ENCODE peak calls at places on chromosomes 3 and 15, in five cellular contexts. M is right lobe of liver, D is kidney, R is cardiac muscle cell, Q is endothelial cell of umbilical vein. N is an unnamed sample.

GRCh38 chr3:42865256-42865655 is 10.4 kb downstream of the CYP8B1 start:
- DNase-seq in M (no peak), D (no peak), R (no peak), Q (no peak), N (no peak)

GRCh38 chr15:77825143-77825542 is 192.4 kb upstream of the LINGO1 start:
- DNase-seq in M (no peak), D (peak), R (no peak), Q (no peak), N (no peak)

GRCh38 chr15:90829942-90830440 is 38.4 kb upstream of the FURIN start:
- DNase-seq in M (no peak), D (no peak), R (no peak), Q (peak), N (no peak)

GRCh38 chr3:187352581-187353575 is 15.3 kb upstream of the RTP4 start:
- DNase-seq in M (no peak), D (peak), R (no peak), Q (no peak), N (peak)

GRCh38 chr3:124552224-124552623 is 178.0 kb upstream of the UMPS start:
- DNase-seq in M (peak), D (no peak), R (no peak), Q (peak), N (no peak)

GRCh38 chr3:197600796-197601565 is 45.2 kb upstream of the BDH1 start:
- DNase-seq in M (no peak), D (no peak), R (no peak), Q (no peak), N (no peak)

GRCh38 chr3:42204867-42205599 is 61.0 kb downstream of the CCK start:
- DNase-seq in M (no peak), D (no peak), R (no peak), Q (no peak), N (no peak)

GRCh38 chr3:161559177-161559998 is 62.8 kb downstream of the OTOL1 start:
- DNase-seq in M (no peak), D (no peak), R (peak), Q (peak), N (peak)

GRCh38 chr3:185647880-185648210 is 61.8 kb downstream of the SENP2 start:
- DNase-seq in M (no peak), D (no peak), R (no peak), Q (no peak), N (no peak)

GRCh38 chr3:10748040-10748439 is 68.0 kb upstream of the SLC6A11 start:
- DNase-seq in M (no peak), D (no peak), R (no peak), Q (no peak), N (no peak)

GRCh38 chr3:70726966-70727365 is 414.5 kb upstream of the MDFIC2 start:
- DNase-seq in M (no peak), D (no peak), R (no peak), Q (no peak), N (no peak)

GRCh38 chr3:16323737-16324136 is 58.7 kb downstream of the OXNAD1 start:
- DNase-seq in M (no peak), D (no peak), R (no peak), Q (no peak), N (no peak)

GRCh38 chr3:33879540-33879939 is 81.1 kb downstream of the PDCD6IP start:
- DNase-seq in M (no peak), D (no peak), R (no peak), Q (no peak), N (no peak)

GRCh38 chr15:70247281-70247680 is 149.6 kb upstream of the TLE3 start:
- DNase-seq in M (no peak), D (no peak), R (no peak), Q (no peak), N (no peak)

GRCh38 chr3:23944007-23944760 is 902 bp upstream of the NR1D2 start:
- DNase-seq in M (no peak), D (no peak), R (no peak), Q (no peak), N (no peak)

GRCh38 chr3:42803800-42804112 is 534 bp downstream of the HIGD1A start:
- DNase-seq in M (peak), D (peak), R (peak), Q (no peak), N (peak)

GRCh38 chr15:39553947-39554731 is 26.7 kb upstream of the THBS1 start:
- DNase-seq in M (no peak), D (no peak), R (no peak), Q (no peak), N (no peak)

GRCh38 chr15:32737246-32737757 is 19.5 kb downstream of the GREM1 start:
- DNase-seq in M (no peak), D (no peak), R (no peak), Q (no peak), N (no peak)

GRCh38 chr15:101314726-101315125 is 19.7 kb upstream of the SNRPA1 start:
- DNase-seq in M (no peak), D (no peak), R (no peak), Q (no peak), N (no peak)

GRCh38 chr3:58492385-58492970 is 582 bp downstream of the KCTD6 start:
- DNase-seq in M (no peak), D (no peak), R (no peak), Q (peak), N (peak)

GRCh38 chr3:43086460-43087165 is 19.3 kb downstream of the POMGNT2 start:
- DNase-seq in M (no peak), D (no peak), R (no peak), Q (no peak), N (no peak)

GRCh38 chr3:85075663-85076062 is 116.9 kb downstream of the CADM2 start:
- DNase-seq in M (no peak), D (no peak), R (no peak), Q (no peak), N (no peak)

GRCh38 chr15:62426387-62426956 is 261.4 kb upstream of the C2CD4B start:
- DNase-seq in M (no peak), D (no peak), R (peak), Q (no peak), N (no peak)

GRCh38 chr3:38627956-38628355 is 21.5 kb downstream of the SCN5A start:
- DNase-seq in M (no peak), D (no peak), R (no peak), Q (peak), N (peak)

GRCh38 chr3:26293351-26293750 is 329.2 kb upstream of the LRRC3B start:
- DNase-seq in M (no peak), D (no peak), R (no peak), Q (no peak), N (no peak)

GRCh38 chr15:59501531-59502113 is 63.6 kb downstream of the FAM81A start:
- DNase-seq in M (peak), D (no peak), R (peak), Q (peak), N (peak)

GRCh38 chr3:120435621-120436020 is 15.2 kb downstream of the FSTL1 start:
- DNase-seq in M (no peak), D (no peak), R (peak), Q (peak), N (no peak)

GRCh38 chr3:150612494-150612893 is 9.4 kb downstream of the SELENOT start:
- DNase-seq in M (no peak), D (no peak), R (no peak), Q (no peak), N (no peak)

GRCh38 chr3:150610785-150611184 is 7.7 kb downstream of the SELENOT start:
- DNase-seq in M (no peak), D (no peak), R (peak), Q (no peak), N (no peak)

GRCh38 chr3:150613034-150613433 is 9.9 kb downstream of the SELENOT start:
- DNase-seq in M (no peak), D (no peak), R (no peak), Q (no peak), N (no peak)

GRCh38 chr3:150609988-150610387 is 6.9 kb downstream of the SELENOT start:
- DNase-seq in M (no peak), D (no peak), R (no peak), Q (no peak), N (no peak)

DNA sequence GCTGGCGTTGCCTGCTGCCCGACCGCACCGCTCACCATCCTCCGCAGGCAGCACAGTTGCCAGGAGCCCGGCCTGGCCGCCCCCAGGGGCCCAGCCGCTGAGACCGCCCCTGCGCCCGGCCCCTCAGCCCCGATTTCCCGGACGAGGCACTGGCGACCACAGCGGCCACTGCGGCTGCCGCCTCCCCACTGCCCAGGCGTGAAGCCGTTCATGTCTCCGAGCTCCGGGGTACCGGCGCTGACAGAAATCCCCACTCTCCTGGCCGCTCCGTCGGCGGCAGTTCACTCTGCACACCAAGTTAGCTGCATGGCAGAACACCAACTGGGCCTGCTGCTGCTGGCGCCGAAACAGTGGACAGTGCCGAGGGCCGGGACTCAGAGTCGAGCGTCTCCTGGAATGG is 8.5 kb downstream of the SELENOT start:
- DNase-seq in M (no peak), D (peak), R (no peak), Q (no peak), N (no peak)
- TF ChIP-seq CTCF in M (no peak), D (no peak), R (no peak), Q (no peak), N (no peak)

GRCh38 chr3:27315003-27315402 is 54.2 kb downstream of the NEK10 start:
- DNase-seq in M (no peak), D (no peak), R (no peak), Q (no peak), N (no peak)

GRCh38 chr3:27311400-27311799 is 57.8 kb downstream of the NEK10 start:
- DNase-seq in M (no peak), D (no peak), R (peak), Q (peak), N (no peak)

GRCh38 chr3:27307566-27307965 is 61.6 kb downstream of the NEK10 start:
- DNase-seq in M (no peak), D (no peak), R (no peak), Q (no peak), N (no peak)

GRCh38 chr3:27312044-27312668 is 57.0 kb downstream of the NEK10 start:
- DNase-seq in M (no peak), D (no peak), R (peak), Q (peak), N (peak)

GRCh38 chr3:27310693-27311092 is 58.5 kb downstream of the NEK10 start:
- DNase-seq in M (no peak), D (no peak), R (no peak), Q (no peak), N (no peak)
- TF ChIP-seq CTCF in M (no peak), D (no peak), R (no peak), Q (no peak), N (no peak)

DNA sequence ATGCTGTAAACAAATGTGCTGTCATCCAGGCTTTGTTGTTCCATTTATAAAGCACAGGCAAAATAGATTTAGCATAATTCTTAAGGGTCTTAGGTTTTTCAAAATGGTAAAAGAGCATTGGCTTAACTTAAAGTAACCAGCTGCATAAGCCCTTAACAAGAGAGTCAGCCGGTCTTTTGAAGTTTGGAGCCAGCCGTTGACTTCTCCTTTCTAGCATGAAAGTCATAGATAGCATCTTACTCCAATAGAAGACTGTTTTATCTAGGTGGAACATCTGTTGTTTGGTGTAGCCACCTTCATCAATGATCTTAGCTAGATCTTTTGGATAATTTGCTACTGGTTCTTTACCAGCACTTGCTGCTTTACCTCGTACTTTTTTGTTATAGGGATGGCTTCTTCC is 297.5 kb upstream of the DCBLD2 start:
- DNase-seq in M (no peak), D (no peak), R (no peak), Q (no peak), N (no peak)
- TF ChIP-seq CTCF in M (no peak), D (no peak), R (no peak), Q (no peak), N (no peak)

DNA sequence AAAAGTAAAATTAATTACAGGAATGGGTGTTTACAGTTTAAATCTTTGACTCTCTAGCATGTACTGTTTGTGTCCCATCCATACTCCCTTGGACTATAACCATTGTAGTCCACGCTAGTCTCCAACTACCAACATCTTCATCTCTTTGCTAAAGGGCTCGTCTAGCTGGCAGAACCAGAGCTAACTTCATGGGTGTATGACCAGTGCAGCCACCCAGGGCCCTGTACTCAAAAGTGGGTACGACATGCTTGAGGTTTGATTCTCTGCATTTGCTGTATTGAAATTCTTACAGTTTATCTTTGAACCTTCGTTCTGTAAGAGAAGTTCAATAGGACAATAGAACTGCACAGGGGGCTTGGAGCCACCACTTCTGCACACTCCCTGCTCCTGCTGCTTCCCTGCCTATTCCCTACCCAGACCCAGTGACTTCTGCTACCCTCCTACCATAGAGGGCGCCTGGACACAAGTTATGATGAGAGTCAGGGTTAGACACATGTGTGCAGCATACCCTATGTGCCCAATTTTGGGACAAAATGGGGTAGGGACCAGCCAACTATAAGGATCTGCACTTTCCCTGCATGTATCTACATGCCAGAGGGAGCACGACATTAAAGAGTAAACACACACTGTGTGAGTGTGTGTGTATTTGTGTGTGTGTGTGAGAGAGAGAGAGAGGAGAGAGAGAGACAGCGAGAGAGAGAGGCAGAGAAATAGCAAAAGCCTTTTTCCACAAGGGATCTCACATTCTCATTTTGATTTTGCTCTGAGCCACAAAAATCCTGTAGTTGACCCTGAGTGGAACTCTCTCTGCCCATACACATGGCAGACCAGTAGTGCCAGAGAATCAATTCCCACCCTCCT is 59.0 kb upstream of the NECTIN3 start:
- DNase-seq in M (peak), D (no peak), R (peak), Q (no peak), N (no peak)
- TF ChIP-seq CTCF in M (peak), D (peak), R (peak), Q (no peak), N (no peak)